ENCODE peak calls at places on chromosomes 12 and 14, in six cellular contexts. Q is A549, Y is HepG2, X is SK-N-SH, R is Panc1, L is HCT116. B is an unnamed sample.

GRCh38 chr14:74019743-74020142 is 594 bp downstream of the BBOF1 start:
- DNase-seq in Y (peak), Q (peak), X (peak), L (no peak), R (no peak), B (no peak)

GRCh38 chr14:85516239-85517112 is 13.5 kb upstream of the FLRT2 start:
- DNase-seq in R (no peak), X (no peak), Q (no peak), L (no peak), Y (no peak), B (no peak)

GRCh38 chr14:54699087-54699530 is 132.2 kb downstream of the SAMD4A start:
- DNase-seq in Y (no peak), X (no peak), L (no peak), Q (no peak), R (no peak), B (no peak)

GRCh38 chr12:128947199-128947598 is 93.9 kb downstream of the GLT1D1 start:
- DNase-seq in L (no peak), Y (no peak), X (no peak), Q (no peak), R (no peak), B (no peak)

GRCh38 chr14:89807151-89807550 is 147.4 kb downstream of the EFCAB11 start:
- DNase-seq in Q (no peak), R (no peak), Y (no peak), X (no peak), L (no peak), B (no peak)

GRCh38 chr14:74140374-74140850 is 55.7 kb downstream of the LIN52 start:
- DNase-seq in R (no peak), Q (no peak), L (no peak), Y (no peak), X (peak), B (no peak)

GRCh38 chr12:67741234-67741633 is 92.7 kb downstream of the DYRK2 start:
- DNase-seq in Y (no peak), X (no peak), R (no peak), Q (no peak), L (no peak), B (no peak)

GRCh38 chr12:119685375-119685774 is 17.4 kb downstream of the PRKAB1 start:
- DNase-seq in Q (no peak), L (no peak), R (no peak), X (no peak), Y (no peak), B (no peak)

GRCh38 chr12:104604070-104604994 is 147.6 kb downstream of the CHST11 start:
- DNase-seq in L (peak), X (peak), Y (no peak), Q (peak), R (no peak), B (peak)

GRCh38 chr12:48998497-48999353 is 450 bp downstream of the DDN start:
- DNase-seq in R (no peak), Q (no peak), Y (no peak), X (peak), L (no peak), B (no peak)

GRCh38 chr14:65103150-65103760 is 938 bp upstream of the MAX start:
- DNase-seq in Y (peak), R (no peak), Q (peak), L (no peak), X (peak), B (peak)

GRCh38 chr14:75711134-75711795 is 50.2 kb downstream of the TTLL5 start:
- DNase-seq in R (peak), X (peak), L (peak), Y (peak), Q (peak), B (peak)

GRCh38 chr14:74988131-74988530 is 14.6 kb upstream of the EIF2B2 start:
- DNase-seq in Y (no peak), R (no peak), X (no peak), Q (peak), L (peak), B (no peak)

GRCh38 chr12:91204416-91204815 is 21.8 kb upstream of the DCN start:
- DNase-seq in Y (no peak), Q (no peak), X (no peak), L (no peak), R (no peak), B (no peak)

GRCh38 chr12:6074394-6074793 is 50.1 kb downstream of the VWF start:
- DNase-seq in Q (no peak), L (no peak), X (no peak), R (no peak), Y (no peak), B (no peak)
- TF ChIP-seq REST in Q (no peak), L (no peak), X (no peak), R (no peak), Y (no peak), B (no peak)

DNA sequence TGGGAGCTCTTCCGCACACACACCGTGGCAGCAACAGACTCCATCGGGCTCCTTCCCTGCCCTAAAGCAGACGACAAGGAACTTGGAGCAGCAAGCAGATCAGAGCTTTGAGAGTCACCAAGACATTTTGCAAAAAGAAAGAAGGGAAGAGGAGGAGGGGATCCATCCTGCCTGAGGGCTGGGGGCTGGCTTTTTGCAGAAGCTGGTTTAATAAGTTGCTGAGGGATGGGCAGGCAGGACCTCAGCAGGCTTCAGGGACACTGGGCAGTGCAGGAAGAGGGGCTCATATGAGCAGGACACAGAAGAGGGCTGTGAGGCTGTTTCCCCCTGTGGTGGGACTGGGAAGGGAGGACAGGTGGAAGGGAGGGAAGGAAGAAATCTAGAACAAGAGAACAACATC is 133.4 kb upstream of the GSC start:
- DNase-seq in L (no peak), X (no peak), Y (no peak), R (no peak), Q (no peak), B (no peak)
- TF ChIP-seq REST in L (no peak), X (no peak), Y (no peak), R (no peak), Q (no peak), B (no peak)

DNA sequence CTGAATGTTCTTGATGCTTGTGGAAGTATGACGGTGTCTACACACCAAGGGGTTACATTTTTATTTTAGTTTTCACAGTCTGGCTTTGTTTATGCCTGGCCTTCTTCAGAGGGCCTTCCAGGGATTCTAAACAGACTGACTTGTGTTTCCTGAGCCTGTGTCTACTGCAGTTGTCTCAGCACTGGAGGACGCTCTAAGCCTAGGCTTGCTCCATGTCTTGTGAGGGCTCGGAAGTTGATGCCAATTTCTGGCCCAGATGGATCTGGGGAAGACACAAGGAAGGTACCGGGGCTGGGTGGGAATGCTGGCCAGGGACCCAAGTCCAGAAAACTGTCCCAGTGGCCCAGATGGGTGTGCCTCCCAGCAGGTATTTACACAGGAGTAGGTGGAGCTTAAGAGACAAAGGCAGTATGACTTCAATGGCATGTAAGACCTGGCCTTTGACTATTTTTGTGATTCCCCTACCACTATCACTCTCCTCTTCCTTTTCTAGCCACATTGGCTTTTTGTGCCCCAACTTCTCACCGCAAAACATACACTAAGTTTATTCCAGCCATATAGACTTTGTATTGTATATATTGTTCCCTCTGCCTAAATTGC is 56.9 kb downstream of the GPR137C start:
- DNase-seq in R (no peak), L (no peak), Q (no peak), Y (peak), X (no peak), B (no peak)
- TF ChIP-seq REST in R (no peak), L (no peak), Q (no peak), Y (no peak), X (no peak), B (no peak)

DNA sequence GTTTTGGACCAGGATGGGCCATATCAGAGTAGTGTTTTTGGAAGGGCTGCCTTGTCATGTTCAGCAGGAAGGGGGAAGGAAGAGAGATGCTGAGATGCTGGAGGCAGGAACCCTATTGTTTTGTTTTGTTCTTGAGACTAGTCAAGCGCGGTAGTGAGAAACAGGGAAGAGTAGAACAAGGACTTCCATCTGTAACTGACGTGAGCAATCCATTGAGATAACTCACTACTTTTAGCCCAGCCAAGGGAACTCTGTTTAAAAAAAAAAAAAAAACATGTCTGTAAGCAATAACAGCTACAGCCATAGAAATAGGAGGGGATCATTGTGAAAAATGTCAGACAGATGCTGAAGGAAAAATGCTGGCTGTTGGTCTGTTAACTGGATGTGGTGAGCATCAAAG is 34.0 kb downstream of the CD9 start:
- DNase-seq in L (no peak), Y (no peak), X (no peak), Q (no peak), R (no peak), B (no peak)
- TF ChIP-seq REST in L (no peak), Y (no peak), X (no peak), Q (no peak), R (no peak), B (no peak)

GRCh38 chr14:72615511-72616121 is 278.3 kb downstream of the DPF3 start:
- DNase-seq in Q (no peak), Y (no peak), X (no peak), L (no peak), R (no peak), B (no peak)
- TF ChIP-seq REST in Q (no peak), Y (no peak), X (no peak), L (no peak), R (no peak), B (no peak)

B was measured in HL-60.